ENCODE peak calls at places on chromosomes 7 and 10, in four cellular contexts. V, L, F and U are unnamed samples.

GRCh38 chr7:128826916-128827247 is 3.3 kb upstream of the FLNC start:
- DNase-seq in F (no peak), V (no peak), L (no peak), U (no peak)

GRCh38 chr10:96263173-96263572 is 8.2 kb downstream of the BLNK start:
- DNase-seq in L (no peak), F (no peak), V (no peak), U (no peak)

GRCh38 chr7:136956671-136957070 is 88.2 kb downstream of the CHRM2 start:
- DNase-seq in V (no peak), L (no peak), F (peak), U (no peak)

GRCh38 chr10:42988517-42989395 is 88.1 kb upstream of the RET start:
- DNase-seq in F (no peak), L (peak), V (no peak), U (peak)

GRCh38 chr7:18610331-18610948 is 114.9 kb downstream of the HDAC9 start:
- DNase-seq in F (no peak), L (no peak), V (no peak), U (no peak)

GRCh38 chr10:72162978-72163377 is 52.8 kb upstream of the ANAPC16 start:
- DNase-seq in L (no peak), V (no peak), F (no peak), U (no peak)

GRCh38 chr7:51539840-51540239 is 223.2 kb upstream of the COBL start:
- DNase-seq in F (no peak), V (no peak), L (no peak), U (no peak)

GRCh38 chr7:80372415-80372814 is 139.4 kb downstream of the GNAT3 start:
- DNase-seq in V (no peak), L (no peak), F (no peak), U (no peak)

GRCh38 chr7:139679731-139680594 is 97.8 kb downstream of the HIPK2 start:
- DNase-seq in L (no peak), F (no peak), V (no peak), U (no peak)

GRCh38 chr7:123823898-123824753 is 20.8 kb upstream of the HYAL4 start:
- DNase-seq in V (no peak), L (no peak), F (no peak), U (no peak)

GRCh38 chr7:1681581-1681980 is 11.5 kb downstream of the ELFN1 start:
- DNase-seq in V (no peak), F (no peak), L (peak), U (no peak)

GRCh38 chr10:84059526-84059925 is 79.8 kb upstream of the GHITM start:
- DNase-seq in V (no peak), L (no peak), F (no peak), U (no peak)

GRCh38 chr7:151503902-151504714 is 15.6 kb downstream of the RHEB start:
- DNase-seq in L (peak), F (no peak), V (no peak), U (no peak)

GRCh38 chr10:110709444-110709828 is 65.3 kb downstream of the RBM20 start:
- DNase-seq in F (no peak), L (no peak), V (no peak), U (no peak)

GRCh38 chr7:14871880-14872279 is 30.7 kb downstream of the DGKB start:
- DNase-seq in L (no peak), V (no peak), F (no peak), U (no peak)

GRCh38 chr7:138092486-138093028 is 16.3 kb downstream of the AKR1D1 start:
- DNase-seq in V (no peak), L (no peak), F (no peak), U (no peak)

GRCh38 chr7:21543528-21544302 is 876 bp downstream of the DNAH11 start:
- DNase-seq in F (no peak), L (no peak), V (no peak), U (no peak)

GRCh38 chr10:33860994-33861393 is 526.5 kb upstream of the NRP1 start:
- DNase-seq in F (no peak), L (no peak), V (no peak), U (no peak)

GRCh38 chr7:27157717-27158431 is 1.4 kb upstream of the HOXA7 start:
- DNase-seq in F (no peak), L (peak), V (no peak), U (no peak)

GRCh38 chr10:44352316-44353127 is 32.4 kb downstream of the CXCL12 start:
- DNase-seq in V (no peak), F (no peak), L (peak), U (peak)

GRCh38 chr10:88582806-88583583 is at the start of gene RNLS:
- DNase-seq in F (peak), L (peak), V (peak), U (peak)

GRCh38 chr7:143974457-143974856 is 19.8 kb downstream of the OR2F1 start:
- DNase-seq in F (no peak), V (no peak), L (no peak), U (no peak)

GRCh38 chr10:59047957-59048618 is 128.4 kb upstream of the PHYHIPL start:
- DNase-seq in V (no peak), F (no peak), L (no peak), U (no peak)

GRCh38 chr7:844514-844913 is 12.2 kb downstream of the SUN1 start:
- DNase-seq in V (no peak), L (no peak), F (no peak), U (no peak)

GRCh38 chr7:73978681-73979563 is 49.1 kb upstream of the ELN start:
- DNase-seq in F (no peak), L (peak), V (no peak), U (no peak)

GRCh38 chr7:70289067-70289466 is 690.8 kb downstream of the AUTS2 start:
- DNase-seq in L (no peak), F (no peak), V (no peak), U (no peak)